ENCODE peak calls at places on chromosomes 16 and 17, in four cellular contexts. One of them, this sample, is unnamed.

GRCh38 chr17:37405955-37406634 is 541 bp downstream of the ACACA start:
- DNase-seq in thoracic aorta: no peak
- DNase-seq in NCI-H1930: no peak
- DNase-seq in kidney tubule cell: peak
- DNase-seq in this sample: peak

GRCh38 chr17:30477758-30478115 is 529 bp downstream of the GOSR1 start:
- DNase-seq in thoracic aorta: no peak
- DNase-seq in kidney tubule cell: peak
- DNase-seq in NCI-H1930: no peak
- DNase-seq in this sample: peak

GRCh38 chr17:77571141-77571540 is 387.4 kb upstream of the TNRC6C start:
- DNase-seq in kidney tubule cell: no peak
- DNase-seq in NCI-H1930: no peak
- DNase-seq in thoracic aorta: no peak
- DNase-seq in this sample: no peak

GRCh38 chr16:63921737-63922136 is 1200.1 kb downstream of the CDH11 start:
- DNase-seq in kidney tubule cell: no peak
- DNase-seq in thoracic aorta: no peak
- DNase-seq in NCI-H1930: no peak
- DNase-seq in this sample: no peak

GRCh38 chr17:34146440-34147043 is 108.5 kb upstream of the CCL2 start:
- DNase-seq in thoracic aorta: no peak
- DNase-seq in NCI-H1930: no peak
- DNase-seq in kidney tubule cell: peak
- DNase-seq in this sample: peak

GRCh38 chr16:24853830-24854229 is 8.1 kb downstream of the SLC5A11 start:
- DNase-seq in kidney tubule cell: peak
- DNase-seq in NCI-H1930: no peak
- DNase-seq in thoracic aorta: no peak
- DNase-seq in this sample: peak

GRCh38 chr16:76535-77272 is 1.3 kb upstream of the MPG start:
- DNase-seq in kidney tubule cell: peak
- DNase-seq in thoracic aorta: peak
- DNase-seq in NCI-H1930: no peak
- DNase-seq in this sample: peak

GRCh38 chr17:80481284-80482057 is 5.1 kb upstream of the NPTX1 start:
- DNase-seq in kidney tubule cell: no peak
- DNase-seq in thoracic aorta: no peak
- DNase-seq in NCI-H1930: no peak
- DNase-seq in this sample: no peak

GRCh38 chr17:38463451-38463858 is 35.2 kb downstream of the ARHGAP23 start:
- DNase-seq in thoracic aorta: no peak
- DNase-seq in NCI-H1930: no peak
- DNase-seq in kidney tubule cell: no peak
- DNase-seq in this sample: no peak

GRCh38 chr16:72073831-72074230 is 10.8 kb downstream of the HPR start:
- DNase-seq in NCI-H1930: no peak
- DNase-seq in thoracic aorta: peak
- DNase-seq in kidney tubule cell: no peak
- DNase-seq in this sample: peak

GRCh38 chr16:70578035-70578434 is 54.4 kb downstream of the SF3B3 start:
- DNase-seq in thoracic aorta: no peak
- DNase-seq in NCI-H1930: no peak
- DNase-seq in kidney tubule cell: no peak
- DNase-seq in this sample: no peak

GRCh38 chr17:10032142-10032541 is 127.1 kb upstream of the RCVRN start:
- DNase-seq in kidney tubule cell: peak
- DNase-seq in NCI-H1930: no peak
- DNase-seq in thoracic aorta: no peak
- DNase-seq in this sample: no peak

GRCh38 chr16:49924078-49924477 is 68.2 kb upstream of the ZNF423 start:
- DNase-seq in kidney tubule cell: no peak
- DNase-seq in thoracic aorta: no peak
- DNase-seq in NCI-H1930: no peak
- DNase-seq in this sample: peak

GRCh38 chr17:22266231-22266630 is 573.9 kb downstream of the KCNJ18 start:
- DNase-seq in thoracic aorta: no peak
- DNase-seq in kidney tubule cell: no peak
- DNase-seq in NCI-H1930: peak
- DNase-seq in this sample: peak

GRCh38 chr16:88508868-88509748 is 56.0 kb downstream of the ZFPM1 start:
- DNase-seq in kidney tubule cell: no peak
- DNase-seq in NCI-H1930: no peak
- DNase-seq in thoracic aorta: no peak
- DNase-seq in this sample: no peak

GRCh38 chr16:10835281-10835931 is 16.8 kb upstream of the TVP23A start:
- DNase-seq in thoracic aorta: no peak
- DNase-seq in NCI-H1930: no peak
- DNase-seq in kidney tubule cell: no peak
- DNase-seq in this sample: no peak

GRCh38 chr16:48098472-48098871 is 57.3 kb downstream of the ABCC12 start:
- DNase-seq in NCI-H1930: no peak
- DNase-seq in kidney tubule cell: no peak
- DNase-seq in thoracic aorta: no peak
- DNase-seq in this sample: no peak

GRCh38 chr16:54630284-54630967 is 300.2 kb upstream of the IRX5 start:
- DNase-seq in thoracic aorta: no peak
- DNase-seq in kidney tubule cell: no peak
- DNase-seq in NCI-H1930: no peak
- DNase-seq in this sample: peak

GRCh38 chr17:43359469-43360105 is 39.2 kb upstream of the ARL4D start:
- DNase-seq in NCI-H1930: no peak
- DNase-seq in kidney tubule cell: no peak
- DNase-seq in thoracic aorta: no peak
- DNase-seq in this sample: no peak

GRCh38 chr16:80883159-80883642 is 78.8 kb upstream of the CDYL2 start:
- DNase-seq in kidney tubule cell: no peak
- DNase-seq in thoracic aorta: no peak
- DNase-seq in NCI-H1930: no peak
- DNase-seq in this sample: no peak

GRCh38 chr17:79808763-79809529 is 12.1 kb upstream of the CBX8 start:
- DNase-seq in NCI-H1930: peak
- DNase-seq in thoracic aorta: no peak
- DNase-seq in kidney tubule cell: peak
- DNase-seq in this sample: no peak

GRCh38 chr16:85878875-85879274 is 20.1 kb upstream of the IRF8 start:
- DNase-seq in NCI-H1930: no peak
- DNase-seq in kidney tubule cell: peak
- DNase-seq in thoracic aorta: no peak
- DNase-seq in this sample: peak

GRCh38 chr17:50853015-50853615 is 13.0 kb downstream of the TOB1 start:
- DNase-seq in NCI-H1930: no peak
- DNase-seq in kidney tubule cell: no peak
- DNase-seq in thoracic aorta: no peak
- DNase-seq in this sample: no peak

GRCh38 chr16:19522369-19523159 is 666 bp upstream of the GDE1 start:
- DNase-seq in NCI-H1930: no peak
- DNase-seq in thoracic aorta: no peak
- DNase-seq in kidney tubule cell: no peak
- DNase-seq in this sample: no peak

GRCh38 chr17:13650096-13650675 is 48.5 kb upstream of the HS3ST3A1 start:
- DNase-seq in thoracic aorta: no peak
- DNase-seq in kidney tubule cell: no peak
- DNase-seq in NCI-H1930: no peak
- DNase-seq in this sample: no peak

GRCh38 chr16:82987767-82988166 is 361.0 kb downstream of the CDH13 start:
- DNase-seq in kidney tubule cell: peak
- DNase-seq in NCI-H1930: no peak
- DNase-seq in thoracic aorta: no peak
- DNase-seq in this sample: peak

GRCh38 chr16:84088695-84089395 is 27.9 kb downstream of the MBTPS1 start:
- DNase-seq in kidney tubule cell: no peak
- DNase-seq in thoracic aorta: no peak
- DNase-seq in NCI-H1930: no peak
- DNase-seq in this sample: no peak